ENCODE peak calls at places on chromosomes 12 and 14, in nine cellular contexts. N is kidney; E is K562; U is Right ventricle myocardium superior; I is SJSA1; X is CD8-positive, alpha-beta T cell; G is fibroblast of mammary gland; W is GM03348; L is GM18507. D is an unnamed sample.

GRCh38 chr12:47905313-47905730 is 528 bp upstream of the VDR start:
- DNase-seq in N (peak; percentile 93), I (no peak), E (peak; percentile 58), X (peak; percentile 33), W (peak; percentile 40), L (no peak), G (no peak), U (peak; percentile 63), D (no peak)

GRCh38 chr12:76506149-76506548 is 53.4 kb downstream of the OSBPL8 start:
- DNase-seq in W (no peak), G (no peak), X (no peak), U (no peak), E (no peak), L (no peak), N (no peak), I (no peak), D (no peak)

GRCh38 chr14:60008042-60008441 is 83.7 kb upstream of the PCNX4 start:
- DNase-seq in E (no peak), W (no peak), I (no peak), G (peak; percentile 36), L (no peak), N (no peak), U (no peak), X (no peak), D (no peak)

GRCh38 chr14:105411017-105411941 is 8.3 kb upstream of the MTA1 start:
- DNase-seq in E (peak; percentile 89), X (peak; percentile 34), N (peak; percentile 85), I (peak; percentile 43), W (peak; percentile 98), G (peak; percentile 17), L (no peak), U (no peak), D (no peak)

GRCh38 chr14:91350483-91350812 is 67.2 kb downstream of the CCDC88C start:
- DNase-seq in X (no peak), W (no peak), E (no peak), G (no peak), N (no peak), L (no peak), U (no peak), I (no peak), D (no peak)

GRCh38 chr12:84911331-84912190 is 1.0 kb downstream of the SLC6A15 start:
- DNase-seq in L (no peak), I (peak; percentile 41), E (no peak), X (no peak), G (peak; percentile 88), U (peak; percentile 58), N (peak; percentile 71), W (peak; percentile 81), D (peak; percentile 34)

GRCh38 chr14:73740921-73741326 is 26.7 kb upstream of the PNMA1 start:
- DNase-seq in U (peak; percentile 87), G (peak; percentile 70), L (no peak), E (peak; percentile 45), X (no peak), I (no peak), W (peak; percentile 84), N (peak; percentile 94), D (no peak)

GRCh38 chr14:93543766-93544165 is 113.0 kb downstream of the UNC79 start:
- DNase-seq in U (no peak), I (no peak), E (no peak), G (peak; percentile 42), W (peak; percentile 44), X (no peak), L (no peak), N (no peak), D (peak; percentile 14)

GRCh38 chr14:61355892-61356325 is 34.5 kb downstream of the PRKCH start:
- DNase-seq in W (peak; percentile 8), N (peak; percentile 79), I (peak; percentile 77), G (peak; percentile 44), E (no peak), L (no peak), X (peak; percentile 67), U (no peak), D (no peak)

GRCh38 chr12:27012239-27012981 is 1.8 kb downstream of the TM7SF3 start:
- DNase-seq in G (no peak), E (no peak), W (no peak), U (no peak), X (no peak), I (no peak), N (no peak), L (no peak), D (no peak)

GRCh38 chr14:96627386-96627785 is 125.2 kb downstream of the PAPOLA start:
- DNase-seq in L (no peak), I (no peak), X (no peak), U (no peak), N (peak; percentile 6), W (no peak), G (no peak), E (no peak), D (no peak)

GRCh38 chr14:99012703-99013102 is 259.3 kb downstream of the BCL11B start:
- DNase-seq in W (no peak), G (no peak), U (no peak), X (no peak), I (no peak), L (no peak), N (no peak), E (no peak), D (no peak)

GRCh38 chr14:32602699-32603098 is 273.6 kb downstream of the AKAP6 start:
- DNase-seq in I (no peak), G (no peak), X (no peak), N (no peak), L (no peak), U (no peak), W (no peak), E (no peak), D (no peak)

GRCh38 chr12:12229556-12230092 is 37.2 kb downstream of the LRP6 start:
- DNase-seq in X (no peak), N (no peak), I (no peak), G (peak; percentile 32), L (no peak), U (no peak), E (no peak), W (no peak), D (no peak)

GRCh38 chr12:89185889-89186288 is 166.4 kb downstream of the DUSP6 start:
- DNase-seq in E (no peak), G (peak; percentile 55), W (no peak), I (no peak), L (no peak), N (no peak), X (no peak), U (no peak), D (no peak)

GRCh38 chr12:116863275-116863767 is 17.9 kb downstream of the HRK start:
- DNase-seq in G (peak; percentile 77), W (peak; percentile 41), U (no peak), I (no peak), X (no peak), E (peak; percentile 57), N (no peak), L (no peak), D (no peak)

GRCh38 chr12:113852695-113853490 is 113.2 kb downstream of the RBM19 start:
- DNase-seq in G (no peak), U (no peak), I (no peak), E (no peak), N (no peak), X (no peak), W (no peak), L (no peak), D (no peak)

GRCh38 chr12:109762673-109763191 is 49.1 kb downstream of the FAM222A start:
- DNase-seq in U (no peak), W (no peak), I (no peak), N (peak; percentile 43), G (no peak), X (no peak), E (no peak), L (no peak), D (no peak)

GRCh38 chr14:103015426-103015825 is 41.9 kb downstream of the CDC42BPB start:
- DNase-seq in I (no peak), E (no peak), U (no peak), X (no peak), L (no peak), G (no peak), N (no peak), W (no peak), D (no peak)

GRCh38 chr12:116532428-116532827 is 26.8 kb upstream of the MAP1LC3B2 start:
- DNase-seq in E (no peak), N (no peak), G (no peak), X (no peak), U (no peak), I (no peak), W (no peak), L (no peak), D (no peak)

GRCh38 chr12:121860257-121860656 is 1.6 kb upstream of the HPD start:
- DNase-seq in I (no peak), L (no peak), N (no peak), E (no peak), X (no peak), U (no peak), G (no peak), W (no peak), D (no peak)

GRCh38 chr14:22896351-22896750 is 13.3 kb downstream of the REM2 start:
- DNase-seq in E (no peak), X (no peak), U (no peak), L (no peak), G (no peak), W (no peak), I (no peak), N (no peak), D (no peak)

GRCh38 chr12:116087962-116088361 is 189.5 kb downstream of the MED13L start:
- DNase-seq in L (no peak), E (no peak), X (no peak), I (no peak), G (no peak), W (no peak), N (no peak), U (no peak), D (no peak)

GRCh38 chr12:67469666-67470065 is 178.9 kb upstream of the DYRK2 start:
- DNase-seq in W (no peak), U (peak; percentile 43), X (peak; percentile 17), L (no peak), G (no peak), I (peak; percentile 22), N (no peak), E (no peak), D (no peak)

D was measured in amniotic stem cell.